ENCODE peak calls at places on chromosomes 5 and 9, in seven cellular contexts. One of them, this sample, is unnamed.

GRCh38 chr5:172647341-172648007 is 6.4 kb downstream of the NEURL1B start:
- DNase-seq in A549: no peak
- DNase-seq in NB4: no peak
- DNase-seq in tibial nerve: no peak
- DNase-seq in GM12878: no peak
- DNase-seq in IMR-90: no peak
- DNase-seq in heart left ventricle: peak
- DNase-seq in this sample: no peak

GRCh38 chr5:141567513-141568117 is 51.2 kb downstream of the DIAPH1 start:
- DNase-seq in heart left ventricle: no peak
- DNase-seq in IMR-90: peak
- DNase-seq in GM12878: no peak
- DNase-seq in tibial nerve: no peak
- DNase-seq in A549: no peak
- DNase-seq in NB4: peak
- DNase-seq in this sample: no peak

GRCh38 chr9:137445930-137446431 is 4.8 kb upstream of the ENTPD8 start:
- DNase-seq in tibial nerve: no peak
- DNase-seq in heart left ventricle: peak
- DNase-seq in NB4: no peak
- DNase-seq in IMR-90: no peak
- DNase-seq in GM12878: no peak
- DNase-seq in A549: no peak
- DNase-seq in this sample: no peak

GRCh38 chr5:16899171-16899570 is 36.9 kb downstream of the MYO10 start:
- DNase-seq in NB4: no peak
- DNase-seq in IMR-90: no peak
- DNase-seq in A549: no peak
- DNase-seq in tibial nerve: no peak
- DNase-seq in GM12878: no peak
- DNase-seq in heart left ventricle: no peak
- DNase-seq in this sample: no peak

GRCh38 chr5:141039517-141039916 is 11.7 kb upstream of the PCDHB1 start:
- DNase-seq in A549: no peak
- DNase-seq in GM12878: no peak
- DNase-seq in NB4: no peak
- DNase-seq in tibial nerve: no peak
- DNase-seq in IMR-90: no peak
- DNase-seq in heart left ventricle: no peak
- DNase-seq in this sample: no peak

GRCh38 chr5:177455661-177456590 is 9.3 kb downstream of the PRR7 start:
- DNase-seq in heart left ventricle: peak
- DNase-seq in A549: peak
- DNase-seq in tibial nerve: peak
- DNase-seq in NB4: peak
- DNase-seq in GM12878: no peak
- DNase-seq in IMR-90: peak
- DNase-seq in this sample: peak

GRCh38 chr5:150345716-150346115 is 11.8 kb upstream of the TCOF1 start:
- DNase-seq in tibial nerve: no peak
- DNase-seq in IMR-90: no peak
- DNase-seq in A549: no peak
- DNase-seq in NB4: no peak
- DNase-seq in GM12878: no peak
- DNase-seq in heart left ventricle: no peak
- DNase-seq in this sample: no peak

GRCh38 chr9:14652729-14653377 is 40.4 kb downstream of the ZDHHC21 start:
- DNase-seq in heart left ventricle: no peak
- DNase-seq in tibial nerve: no peak
- DNase-seq in IMR-90: peak
- DNase-seq in NB4: peak
- DNase-seq in A549: no peak
- DNase-seq in GM12878: no peak
- DNase-seq in this sample: no peak

GRCh38 chr5:97044057-97044456 is 98.4 kb downstream of the LIX1 start:
- DNase-seq in tibial nerve: no peak
- DNase-seq in IMR-90: peak
- DNase-seq in A549: no peak
- DNase-seq in GM12878: no peak
- DNase-seq in heart left ventricle: no peak
- DNase-seq in NB4: no peak
- DNase-seq in this sample: no peak

GRCh38 chr9:90894956-90895687 is 93.5 kb downstream of the SYK start:
- DNase-seq in NB4: peak
- DNase-seq in IMR-90: no peak
- DNase-seq in tibial nerve: no peak
- DNase-seq in GM12878: no peak
- DNase-seq in A549: peak
- DNase-seq in heart left ventricle: no peak
- DNase-seq in this sample: peak

GRCh38 chr9:112380102-112380581 is at the start of gene HSDL2:
- DNase-seq in A549: peak
- DNase-seq in heart left ventricle: no peak
- DNase-seq in tibial nerve: peak
- DNase-seq in NB4: peak
- DNase-seq in IMR-90: peak
- DNase-seq in GM12878: no peak
- DNase-seq in this sample: peak

GRCh38 chr5:57181151-57181550 is 7.3 kb downstream of the GPBP1 start:
- DNase-seq in heart left ventricle: no peak
- DNase-seq in tibial nerve: no peak
- DNase-seq in IMR-90: no peak
- DNase-seq in NB4: no peak
- DNase-seq in GM12878: no peak
- DNase-seq in A549: no peak
- DNase-seq in this sample: no peak

GRCh38 chr5:40124367-40124766 is 555.3 kb upstream of the PTGER4 start:
- DNase-seq in IMR-90: no peak
- DNase-seq in GM12878: no peak
- DNase-seq in tibial nerve: no peak
- DNase-seq in A549: no peak
- DNase-seq in NB4: peak
- DNase-seq in heart left ventricle: no peak
- DNase-seq in this sample: no peak

GRCh38 chr9:81264516-81264915 is 424.8 kb downstream of the TLE1 start:
- DNase-seq in heart left ventricle: no peak
- DNase-seq in A549: no peak
- DNase-seq in GM12878: no peak
- DNase-seq in tibial nerve: no peak
- DNase-seq in IMR-90: peak
- DNase-seq in NB4: no peak
- DNase-seq in this sample: no peak

GRCh38 chr5:3265131-3265885 is 330.3 kb upstream of the IRX1 start:
- DNase-seq in IMR-90: no peak
- DNase-seq in GM12878: no peak
- DNase-seq in A549: no peak
- DNase-seq in heart left ventricle: no peak
- DNase-seq in tibial nerve: no peak
- DNase-seq in NB4: no peak
- DNase-seq in this sample: no peak

GRCh38 chr9:98118640-98119601 is at the start of gene TRIM14:
- DNase-seq in tibial nerve: no peak
- DNase-seq in GM12878: no peak
- DNase-seq in NB4: peak
- DNase-seq in heart left ventricle: peak
- DNase-seq in IMR-90: peak
- DNase-seq in A549: peak
- DNase-seq in this sample: peak

GRCh38 chr5:118236108-118236849 is 752.1 kb downstream of the DTWD2 start:
- DNase-seq in IMR-90: no peak
- DNase-seq in tibial nerve: no peak
- DNase-seq in heart left ventricle: no peak
- DNase-seq in A549: no peak
- DNase-seq in GM12878: no peak
- DNase-seq in NB4: no peak
- DNase-seq in this sample: no peak

GRCh38 chr9:95104966-95105365 is 212.5 kb downstream of the FANCC start:
- DNase-seq in tibial nerve: no peak
- DNase-seq in A549: no peak
- DNase-seq in NB4: no peak
- DNase-seq in IMR-90: no peak
- DNase-seq in GM12878: no peak
- DNase-seq in heart left ventricle: no peak
- DNase-seq in this sample: no peak

GRCh38 chr5:168656633-168657032 is 77.5 kb upstream of the PANK3 start:
- DNase-seq in GM12878: no peak
- DNase-seq in tibial nerve: peak
- DNase-seq in NB4: no peak
- DNase-seq in A549: no peak
- DNase-seq in IMR-90: no peak
- DNase-seq in heart left ventricle: no peak
- DNase-seq in this sample: no peak

GRCh38 chr9:37758747-37759146 is 5.1 kb downstream of the TRMT10B start:
- DNase-seq in heart left ventricle: no peak
- DNase-seq in tibial nerve: no peak
- DNase-seq in A549: no peak
- DNase-seq in IMR-90: no peak
- DNase-seq in NB4: no peak
- DNase-seq in GM12878: no peak
- DNase-seq in this sample: no peak

GRCh38 chr9:37751186-37751585 is 2.4 kb upstream of the TRMT10B start:
- DNase-seq in NB4: no peak
- DNase-seq in heart left ventricle: no peak
- DNase-seq in GM12878: no peak
- DNase-seq in tibial nerve: no peak
- DNase-seq in IMR-90: no peak
- DNase-seq in A549: no peak
- DNase-seq in this sample: no peak

GRCh38 chr9:37752646-37753488 is 738 bp upstream of the TRMT10B start:
- DNase-seq in IMR-90: no peak
- DNase-seq in heart left ventricle: no peak
- DNase-seq in tibial nerve: no peak
- DNase-seq in NB4: no peak
- DNase-seq in A549: no peak
- DNase-seq in GM12878: no peak
- DNase-seq in this sample: no peak

GRCh38 chr9:37749129-37749528 is 4.5 kb upstream of the TRMT10B start:
- DNase-seq in NB4: no peak
- DNase-seq in IMR-90: no peak
- DNase-seq in A549: no peak
- DNase-seq in heart left ventricle: no peak
- DNase-seq in GM12878: no peak
- DNase-seq in tibial nerve: no peak
- DNase-seq in this sample: no peak

GRCh38 chr9:37753489-37754190 is at the start of gene TRMT10B:
- DNase-seq in A549: peak
- DNase-seq in tibial nerve: peak
- DNase-seq in heart left ventricle: peak
- DNase-seq in GM12878: peak
- DNase-seq in NB4: peak
- DNase-seq in IMR-90: peak
- DNase-seq in this sample: no peak
- TF ChIP-seq POLR2A in A549: peak
- TF ChIP-seq POLR2A in tibial nerve: no peak
- TF ChIP-seq POLR2A in heart left ventricle: no peak
- TF ChIP-seq POLR2A in GM12878: peak
- TF ChIP-seq POLR2A in NB4: no peak
- TF ChIP-seq POLR2A in IMR-90: no peak
- TF ChIP-seq POLR2A in this sample: no peak

DNA sequence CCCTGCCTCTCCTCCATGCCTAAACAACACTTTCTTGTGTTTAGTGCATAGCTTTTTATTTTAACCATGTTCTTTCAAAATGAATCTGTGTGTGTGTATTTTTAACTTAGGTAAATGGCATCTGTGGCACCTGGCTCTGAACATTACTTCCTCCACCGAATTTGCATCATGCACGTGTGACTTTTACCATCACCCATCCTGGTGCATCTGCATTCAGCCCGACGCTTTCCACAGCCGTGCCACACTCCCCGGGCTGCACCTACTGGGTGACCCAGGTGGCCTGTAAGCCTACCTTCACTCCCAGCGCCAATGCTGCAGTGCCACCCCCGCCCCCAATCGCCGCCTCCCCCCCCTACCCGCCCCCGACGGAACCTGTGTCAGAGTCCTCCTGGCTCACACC is 12.7 kb upstream of the FCN1 start:
- DNase-seq in NB4: no peak
- DNase-seq in tibial nerve: no peak
- DNase-seq in IMR-90: no peak
- DNase-seq in heart left ventricle: no peak
- DNase-seq in GM12878: peak
- DNase-seq in A549: no peak
- DNase-seq in this sample: no peak
- TF ChIP-seq POLR2A in NB4: no peak
- TF ChIP-seq POLR2A in tibial nerve: no peak
- TF ChIP-seq POLR2A in IMR-90: no peak
- TF ChIP-seq POLR2A in heart left ventricle: no peak
- TF ChIP-seq POLR2A in GM12878: peak
- TF ChIP-seq POLR2A in A549: no peak
- TF ChIP-seq POLR2A in this sample: no peak

DNA sequence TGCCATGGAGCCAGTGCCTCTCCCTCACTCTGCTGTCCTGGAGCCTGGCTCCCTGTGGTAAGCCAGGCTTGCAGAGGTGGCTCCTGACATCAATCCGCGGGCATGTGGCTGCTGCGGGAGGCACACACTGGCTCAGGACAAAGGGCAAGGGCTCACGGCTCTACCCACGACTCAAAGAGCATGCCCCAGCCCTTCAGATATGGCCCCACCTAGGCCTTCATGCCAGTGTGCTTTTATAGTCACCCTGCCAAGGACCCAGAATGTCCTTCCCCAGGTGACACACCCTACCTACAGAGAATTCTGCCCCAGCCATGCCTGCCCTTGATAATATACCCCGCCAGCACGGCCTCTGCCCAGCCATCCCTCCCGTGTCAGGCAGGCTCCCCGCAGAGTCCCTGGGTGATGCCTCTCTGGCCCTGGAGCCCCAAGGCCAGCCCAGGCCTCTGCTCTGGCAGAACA is 1.6 kb downstream of the MGAT4B start:
- DNase-seq in A549: no peak
- DNase-seq in NB4: no peak
- DNase-seq in heart left ventricle: no peak
- DNase-seq in GM12878: no peak
- DNase-seq in IMR-90: no peak
- DNase-seq in tibial nerve: no peak
- DNase-seq in this sample: no peak
- TF ChIP-seq POLR2A in A549: no peak
- TF ChIP-seq POLR2A in NB4: no peak
- TF ChIP-seq POLR2A in heart left ventricle: no peak
- TF ChIP-seq POLR2A in GM12878: no peak
- TF ChIP-seq POLR2A in IMR-90: no peak
- TF ChIP-seq POLR2A in tibial nerve: no peak
- TF ChIP-seq POLR2A in this sample: peak

DNA sequence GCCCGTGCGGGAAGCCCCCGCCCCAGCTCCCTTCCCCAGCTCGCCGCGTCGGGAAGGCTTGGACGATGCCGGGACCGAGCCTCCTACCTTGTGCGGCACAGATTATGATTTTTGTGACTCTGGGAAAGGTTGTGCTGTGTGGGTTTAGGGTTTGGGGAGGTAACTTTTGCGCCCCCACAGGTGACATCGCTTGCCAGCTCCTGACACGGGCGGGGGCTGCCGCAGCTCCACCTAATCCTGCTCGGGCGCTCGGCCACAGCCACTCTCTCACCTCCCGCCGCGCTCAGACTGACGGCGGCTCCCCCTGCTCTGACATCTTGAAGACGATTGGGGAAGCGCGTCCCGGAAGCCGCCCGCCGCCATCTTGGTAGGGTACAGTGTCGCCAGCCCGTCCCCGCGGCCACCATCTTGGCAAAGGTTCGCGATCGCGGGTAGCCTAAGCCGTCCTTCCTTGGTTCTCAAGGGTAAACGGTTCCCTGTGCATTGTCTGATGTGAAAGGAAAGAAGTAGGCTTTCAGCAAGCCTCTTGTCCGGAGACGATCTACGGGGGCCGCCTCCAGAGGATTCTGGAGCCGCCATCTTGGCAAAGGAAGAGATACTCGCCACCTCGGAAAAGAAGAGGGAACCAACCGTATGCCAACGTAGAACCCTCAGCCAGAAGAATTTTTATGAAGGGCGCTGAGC is 1.7 kb upstream of the NR3C1 start:
- DNase-seq in A549: peak
- DNase-seq in GM12878: no peak
- DNase-seq in tibial nerve: peak
- DNase-seq in NB4: peak
- DNase-seq in IMR-90: peak
- DNase-seq in heart left ventricle: peak
- DNase-seq in this sample: peak
- TF ChIP-seq POLR2A in A549: peak
- TF ChIP-seq POLR2A in GM12878: peak
- TF ChIP-seq POLR2A in tibial nerve: peak
- TF ChIP-seq POLR2A in NB4: peak
- TF ChIP-seq POLR2A in IMR-90: peak
- TF ChIP-seq POLR2A in heart left ventricle: peak
- TF ChIP-seq POLR2A in this sample: peak

This sample was measured in H54.